ENCODE peak calls at places on chromosome 6, in ten cellular contexts. One of them, this sample, is unnamed.

GRCh38 chr6:142112451-142113061 is 20.2 kb upstream of the GJE1 start:
- DNase-seq in breast epithelium: peak; percentile 23
- DNase-seq in dorsolateral prefrontal cortex: peak; percentile 72
- DNase-seq in AG04450: peak; percentile 53
- DNase-seq in CD8-positive, alpha-beta memory T cell: peak; percentile 50
- DNase-seq in IMR-90: peak; percentile 77
- DNase-seq in cardiac muscle cell: peak; percentile 85
- DNase-seq in heart right ventricle: peak; percentile 27
- DNase-seq in CD4-positive, CD25-positive, alpha-beta regulatory T cell: peak; percentile 54
- DNase-seq in HCT116: peak; percentile 74
- DNase-seq in this sample: no peak

GRCh38 chr6:134814076-134814709 is 135.7 kb downstream of the ALDH8A1 start:
- DNase-seq in IMR-90: peak; percentile 82
- DNase-seq in CD8-positive, alpha-beta memory T cell: no peak
- DNase-seq in cardiac muscle cell: no peak
- DNase-seq in AG04450: no peak
- DNase-seq in heart right ventricle: no peak
- DNase-seq in breast epithelium: no peak
- DNase-seq in dorsolateral prefrontal cortex: no peak
- DNase-seq in CD4-positive, CD25-positive, alpha-beta regulatory T cell: no peak
- DNase-seq in HCT116: no peak
- DNase-seq in this sample: no peak

GRCh38 chr6:16683524-16684194 is 77.6 kb downstream of the ATXN1 start:
- DNase-seq in breast epithelium: peak; percentile 66
- DNase-seq in IMR-90: peak; percentile 56
- DNase-seq in AG04450: no peak
- DNase-seq in cardiac muscle cell: peak; percentile 85
- DNase-seq in CD8-positive, alpha-beta memory T cell: no peak
- DNase-seq in CD4-positive, CD25-positive, alpha-beta regulatory T cell: no peak
- DNase-seq in heart right ventricle: no peak
- DNase-seq in dorsolateral prefrontal cortex: no peak
- DNase-seq in HCT116: peak; percentile 65
- DNase-seq in this sample: no peak

GRCh38 chr6:108074057-108074358 is 533 bp downstream of the OSTM1 start:
- DNase-seq in dorsolateral prefrontal cortex: peak; percentile 16
- DNase-seq in cardiac muscle cell: no peak
- DNase-seq in breast epithelium: no peak
- DNase-seq in CD8-positive, alpha-beta memory T cell: no peak
- DNase-seq in IMR-90: peak; percentile 31
- DNase-seq in heart right ventricle: no peak
- DNase-seq in AG04450: no peak
- DNase-seq in HCT116: no peak
- DNase-seq in CD4-positive, CD25-positive, alpha-beta regulatory T cell: no peak
- DNase-seq in this sample: no peak

GRCh38 chr6:25351485-25351884 is 72.3 kb downstream of the CARMIL1 start:
- DNase-seq in breast epithelium: no peak
- DNase-seq in AG04450: no peak
- DNase-seq in IMR-90: no peak
- DNase-seq in heart right ventricle: no peak
- DNase-seq in dorsolateral prefrontal cortex: no peak
- DNase-seq in CD8-positive, alpha-beta memory T cell: no peak
- DNase-seq in HCT116: no peak
- DNase-seq in CD4-positive, CD25-positive, alpha-beta regulatory T cell: no peak
- DNase-seq in cardiac muscle cell: no peak
- DNase-seq in this sample: no peak

GRCh38 chr6:105250523-105250922 is 70.7 kb upstream of the POPDC3 start:
- DNase-seq in IMR-90: no peak
- DNase-seq in CD4-positive, CD25-positive, alpha-beta regulatory T cell: no peak
- DNase-seq in CD8-positive, alpha-beta memory T cell: no peak
- DNase-seq in dorsolateral prefrontal cortex: no peak
- DNase-seq in heart right ventricle: no peak
- DNase-seq in HCT116: no peak
- DNase-seq in AG04450: no peak
- DNase-seq in cardiac muscle cell: no peak
- DNase-seq in breast epithelium: no peak
- DNase-seq in this sample: no peak

GRCh38 chr6:63663147-63663877 is 27.7 kb downstream of the PHF3 start:
- DNase-seq in cardiac muscle cell: peak; percentile 79
- DNase-seq in breast epithelium: no peak
- DNase-seq in CD4-positive, CD25-positive, alpha-beta regulatory T cell: no peak
- DNase-seq in heart right ventricle: no peak
- DNase-seq in dorsolateral prefrontal cortex: no peak
- DNase-seq in CD8-positive, alpha-beta memory T cell: no peak
- DNase-seq in IMR-90: peak; percentile 85
- DNase-seq in AG04450: peak; percentile 11
- DNase-seq in HCT116: no peak
- DNase-seq in this sample: no peak

GRCh38 chr6:4676016-4676415 is 100.2 kb upstream of the CDYL start:
- DNase-seq in CD8-positive, alpha-beta memory T cell: no peak
- DNase-seq in CD4-positive, CD25-positive, alpha-beta regulatory T cell: no peak
- DNase-seq in IMR-90: no peak
- DNase-seq in heart right ventricle: no peak
- DNase-seq in HCT116: no peak
- DNase-seq in AG04450: no peak
- DNase-seq in breast epithelium: no peak
- DNase-seq in dorsolateral prefrontal cortex: no peak
- DNase-seq in cardiac muscle cell: no peak
- DNase-seq in this sample: no peak

GRCh38 chr6:71698698-71699097 is 187.7 kb upstream of the RIMS1 start:
- DNase-seq in cardiac muscle cell: no peak
- DNase-seq in CD8-positive, alpha-beta memory T cell: no peak
- DNase-seq in breast epithelium: no peak
- DNase-seq in HCT116: no peak
- DNase-seq in dorsolateral prefrontal cortex: no peak
- DNase-seq in heart right ventricle: no peak
- DNase-seq in IMR-90: no peak
- DNase-seq in CD4-positive, CD25-positive, alpha-beta regulatory T cell: no peak
- DNase-seq in AG04450: no peak
- DNase-seq in this sample: no peak
- H3K27ac ChIP-seq in cardiac muscle cell: no peak overlapping the region
- H3K27ac ChIP-seq in CD8-positive, alpha-beta memory T cell: no peak overlapping the region
- H3K27ac ChIP-seq in breast epithelium: no peak overlapping the region
- H3K27ac ChIP-seq in HCT116: no peak overlapping the region
- H3K27ac ChIP-seq in dorsolateral prefrontal cortex: no peak overlapping the region
- H3K27ac ChIP-seq in heart right ventricle: no peak overlapping the region
- H3K27ac ChIP-seq in IMR-90: no peak overlapping the region
- H3K27ac ChIP-seq in CD4-positive, CD25-positive, alpha-beta regulatory T cell: no peak overlapping the region
- H3K27ac ChIP-seq in AG04450: no peak overlapping the region
- H3K27ac ChIP-seq in this sample: no peak overlapping the region

GRCh38 chr6:109235639-109236038 is 140.3 kb downstream of the CEP57L1 start:
- DNase-seq in CD4-positive, CD25-positive, alpha-beta regulatory T cell: no peak
- DNase-seq in dorsolateral prefrontal cortex: no peak
- DNase-seq in heart right ventricle: no peak
- DNase-seq in HCT116: no peak
- DNase-seq in cardiac muscle cell: no peak
- DNase-seq in AG04450: no peak
- DNase-seq in CD8-positive, alpha-beta memory T cell: no peak
- DNase-seq in IMR-90: no peak
- DNase-seq in breast epithelium: no peak
- DNase-seq in this sample: no peak

GRCh38 chr6:109227646-109228045 is 132.3 kb downstream of the CEP57L1 start:
- DNase-seq in HCT116: no peak
- DNase-seq in dorsolateral prefrontal cortex: no peak
- DNase-seq in heart right ventricle: no peak
- DNase-seq in CD8-positive, alpha-beta memory T cell: no peak
- DNase-seq in breast epithelium: no peak
- DNase-seq in cardiac muscle cell: no peak
- DNase-seq in AG04450: no peak
- DNase-seq in CD4-positive, CD25-positive, alpha-beta regulatory T cell: no peak
- DNase-seq in IMR-90: no peak
- DNase-seq in this sample: no peak

GRCh38 chr6:109229536-109229935 is 134.2 kb downstream of the CEP57L1 start:
- DNase-seq in IMR-90: no peak
- DNase-seq in breast epithelium: no peak
- DNase-seq in CD4-positive, CD25-positive, alpha-beta regulatory T cell: no peak
- DNase-seq in cardiac muscle cell: no peak
- DNase-seq in dorsolateral prefrontal cortex: no peak
- DNase-seq in heart right ventricle: no peak
- DNase-seq in CD8-positive, alpha-beta memory T cell: no peak
- DNase-seq in AG04450: no peak
- DNase-seq in HCT116: no peak
- DNase-seq in this sample: no peak

GRCh38 chr6:109226353-109226752 is 131.0 kb downstream of the CEP57L1 start:
- DNase-seq in AG04450: no peak
- DNase-seq in IMR-90: no peak
- DNase-seq in cardiac muscle cell: no peak
- DNase-seq in HCT116: no peak
- DNase-seq in heart right ventricle: no peak
- DNase-seq in CD8-positive, alpha-beta memory T cell: no peak
- DNase-seq in dorsolateral prefrontal cortex: no peak
- DNase-seq in CD4-positive, CD25-positive, alpha-beta regulatory T cell: no peak
- DNase-seq in breast epithelium: no peak
- DNase-seq in this sample: no peak

DNA sequence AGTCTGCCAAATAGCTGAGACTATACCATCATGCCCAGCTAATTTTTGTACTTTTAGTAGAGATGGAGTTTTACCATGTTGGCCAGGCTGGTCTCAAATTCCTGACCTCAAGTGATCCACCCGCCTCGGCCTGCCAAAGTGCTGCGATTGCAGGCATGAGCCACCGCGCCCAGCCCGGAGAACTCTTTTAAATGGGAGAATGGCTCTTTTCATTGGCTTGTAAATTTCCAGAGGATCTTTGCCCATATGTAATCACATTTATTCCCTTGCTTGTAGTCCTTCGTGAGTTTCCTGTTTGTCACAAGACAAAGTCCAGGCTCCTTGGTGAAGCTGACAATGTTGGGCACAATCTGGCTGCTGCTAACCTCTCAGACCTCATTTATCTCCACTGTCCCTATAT is 135.1 kb downstream of the CEP57L1 start:
- DNase-seq in CD4-positive, CD25-positive, alpha-beta regulatory T cell: no peak
- DNase-seq in dorsolateral prefrontal cortex: no peak
- DNase-seq in cardiac muscle cell: no peak
- DNase-seq in IMR-90: no peak
- DNase-seq in AG04450: no peak
- DNase-seq in breast epithelium: no peak
- DNase-seq in HCT116: no peak
- DNase-seq in heart right ventricle: no peak
- DNase-seq in CD8-positive, alpha-beta memory T cell: no peak
- DNase-seq in this sample: peak; percentile 42
- H3K4me3 ChIP-seq in CD4-positive, CD25-positive, alpha-beta regulatory T cell: no peak overlapping the region
- H3K4me3 ChIP-seq in dorsolateral prefrontal cortex: no peak overlapping the region
- H3K4me3 ChIP-seq in cardiac muscle cell: no peak overlapping the region
- H3K4me3 ChIP-seq in IMR-90: no peak overlapping the region
- H3K4me3 ChIP-seq in AG04450: no peak overlapping the region
- H3K4me3 ChIP-seq in breast epithelium: no peak overlapping the region
- H3K4me3 ChIP-seq in HCT116: no peak overlapping the region
- H3K4me3 ChIP-seq in heart right ventricle: no peak overlapping the region
- H3K4me3 ChIP-seq in CD8-positive, alpha-beta memory T cell: no peak overlapping the region
- H3K4me3 ChIP-seq in this sample: no peak overlapping the region

GRCh38 chr6:157494132-157494705 is 113.2 kb downstream of the ZDHHC14 start:
- DNase-seq in HCT116: no peak
- DNase-seq in breast epithelium: no peak
- DNase-seq in heart right ventricle: no peak
- DNase-seq in cardiac muscle cell: no peak
- DNase-seq in IMR-90: no peak
- DNase-seq in CD8-positive, alpha-beta memory T cell: no peak
- DNase-seq in AG04450: no peak
- DNase-seq in CD4-positive, CD25-positive, alpha-beta regulatory T cell: no peak
- DNase-seq in dorsolateral prefrontal cortex: no peak
- DNase-seq in this sample: no peak

GRCh38 chr6:157497579-157497978 is 116.6 kb downstream of the ZDHHC14 start:
- DNase-seq in cardiac muscle cell: no peak
- DNase-seq in breast epithelium: no peak
- DNase-seq in heart right ventricle: no peak
- DNase-seq in AG04450: no peak
- DNase-seq in CD8-positive, alpha-beta memory T cell: no peak
- DNase-seq in CD4-positive, CD25-positive, alpha-beta regulatory T cell: no peak
- DNase-seq in HCT116: no peak
- DNase-seq in dorsolateral prefrontal cortex: no peak
- DNase-seq in IMR-90: no peak
- DNase-seq in this sample: no peak

GRCh38 chr6:157498817-157499216 is 117.8 kb downstream of the ZDHHC14 start:
- DNase-seq in HCT116: no peak
- DNase-seq in CD4-positive, CD25-positive, alpha-beta regulatory T cell: no peak
- DNase-seq in cardiac muscle cell: no peak
- DNase-seq in dorsolateral prefrontal cortex: no peak
- DNase-seq in CD8-positive, alpha-beta memory T cell: no peak
- DNase-seq in IMR-90: no peak
- DNase-seq in heart right ventricle: no peak
- DNase-seq in AG04450: no peak
- DNase-seq in breast epithelium: no peak
- DNase-seq in this sample: no peak

GRCh38 chr6:157493576-157493975 is 112.6 kb downstream of the ZDHHC14 start:
- DNase-seq in AG04450: no peak
- DNase-seq in CD8-positive, alpha-beta memory T cell: no peak
- DNase-seq in HCT116: no peak
- DNase-seq in dorsolateral prefrontal cortex: no peak
- DNase-seq in cardiac muscle cell: no peak
- DNase-seq in breast epithelium: no peak
- DNase-seq in CD4-positive, CD25-positive, alpha-beta regulatory T cell: no peak
- DNase-seq in IMR-90: no peak
- DNase-seq in heart right ventricle: no peak
- DNase-seq in this sample: peak; percentile 35

DNA sequence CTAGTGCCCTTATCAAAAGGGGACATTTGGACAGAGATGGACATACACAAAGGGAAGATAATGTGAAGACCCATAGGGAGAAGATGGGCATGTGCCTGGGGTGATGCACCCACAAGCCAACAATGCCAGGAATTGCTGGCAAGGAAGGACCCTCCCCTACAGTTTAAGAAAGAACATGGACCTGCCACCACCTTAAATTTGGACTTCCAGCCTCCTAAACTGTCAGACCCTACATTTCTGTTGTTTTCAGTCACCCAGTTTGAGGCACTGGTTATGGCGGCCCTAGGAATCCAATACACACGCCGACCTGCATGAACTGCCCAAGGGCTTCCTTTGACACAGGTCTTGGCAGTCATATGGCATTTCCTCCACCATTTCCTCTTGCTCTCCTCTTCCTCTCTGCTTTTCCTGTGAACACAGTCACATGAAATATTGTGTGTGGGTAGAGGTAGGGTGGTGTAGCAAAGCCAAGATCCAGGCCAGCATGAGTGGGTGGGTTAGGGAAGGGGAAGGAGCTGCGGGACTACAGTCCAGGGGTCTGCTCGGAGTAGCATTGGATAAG is 115.6 kb downstream of the ZDHHC14 start:
- DNase-seq in breast epithelium: no peak
- DNase-seq in heart right ventricle: no peak
- DNase-seq in CD8-positive, alpha-beta memory T cell: no peak
- DNase-seq in IMR-90: no peak
- DNase-seq in AG04450: no peak
- DNase-seq in dorsolateral prefrontal cortex: no peak
- DNase-seq in cardiac muscle cell: no peak
- DNase-seq in HCT116: no peak
- DNase-seq in CD4-positive, CD25-positive, alpha-beta regulatory T cell: no peak
- DNase-seq in this sample: no peak
- H3K27ac ChIP-seq in breast epithelium: no peak overlapping the region
- H3K27ac ChIP-seq in heart right ventricle: no peak overlapping the region
- H3K27ac ChIP-seq in CD8-positive, alpha-beta memory T cell: no peak overlapping the region
- H3K27ac ChIP-seq in IMR-90: no peak overlapping the region
- H3K27ac ChIP-seq in AG04450: no peak overlapping the region
- H3K27ac ChIP-seq in dorsolateral prefrontal cortex: no peak overlapping the region
- H3K27ac ChIP-seq in cardiac muscle cell: no peak overlapping the region
- H3K27ac ChIP-seq in HCT116: no peak overlapping the region
- H3K27ac ChIP-seq in CD4-positive, CD25-positive, alpha-beta regulatory T cell: no peak overlapping the region
- H3K27ac ChIP-seq in this sample: no peak overlapping the region

GRCh38 chr6:116512155-116512559 is 718 bp downstream of the CALHM5 start:
- DNase-seq in CD4-positive, CD25-positive, alpha-beta regulatory T cell: no peak
- DNase-seq in cardiac muscle cell: peak; percentile 45
- DNase-seq in IMR-90: no peak
- DNase-seq in dorsolateral prefrontal cortex: no peak
- DNase-seq in breast epithelium: no peak
- DNase-seq in CD8-positive, alpha-beta memory T cell: no peak
- DNase-seq in HCT116: no peak
- DNase-seq in AG04450: no peak
- DNase-seq in heart right ventricle: no peak
- DNase-seq in this sample: no peak

GRCh38 chr6:116513224-116513875 is 1.9 kb downstream of the CALHM5 start:
- DNase-seq in HCT116: no peak
- DNase-seq in AG04450: no peak
- DNase-seq in dorsolateral prefrontal cortex: no peak
- DNase-seq in breast epithelium: no peak
- DNase-seq in CD8-positive, alpha-beta memory T cell: no peak
- DNase-seq in IMR-90: no peak
- DNase-seq in heart right ventricle: no peak
- DNase-seq in CD4-positive, CD25-positive, alpha-beta regulatory T cell: no peak
- DNase-seq in cardiac muscle cell: no peak
- DNase-seq in this sample: no peak

GRCh38 chr6:116511424-116512131 is at the start of gene CALHM5:
- DNase-seq in AG04450: peak; percentile 78
- DNase-seq in breast epithelium: no peak
- DNase-seq in dorsolateral prefrontal cortex: no peak
- DNase-seq in heart right ventricle: peak; percentile 43
- DNase-seq in CD8-positive, alpha-beta memory T cell: no peak
- DNase-seq in HCT116: peak; percentile 58
- DNase-seq in IMR-90: peak; percentile 94
- DNase-seq in cardiac muscle cell: peak; percentile 94
- DNase-seq in CD4-positive, CD25-positive, alpha-beta regulatory T cell: no peak
- DNase-seq in this sample: no peak

GRCh38 chr6:116514103-116514502 is 2.7 kb downstream of the CALHM5 start:
- DNase-seq in CD4-positive, CD25-positive, alpha-beta regulatory T cell: no peak
- DNase-seq in CD8-positive, alpha-beta memory T cell: no peak
- DNase-seq in AG04450: no peak
- DNase-seq in dorsolateral prefrontal cortex: no peak
- DNase-seq in breast epithelium: no peak
- DNase-seq in cardiac muscle cell: no peak
- DNase-seq in IMR-90: no peak
- DNase-seq in HCT116: no peak
- DNase-seq in heart right ventricle: no peak
- DNase-seq in this sample: no peak

DNA sequence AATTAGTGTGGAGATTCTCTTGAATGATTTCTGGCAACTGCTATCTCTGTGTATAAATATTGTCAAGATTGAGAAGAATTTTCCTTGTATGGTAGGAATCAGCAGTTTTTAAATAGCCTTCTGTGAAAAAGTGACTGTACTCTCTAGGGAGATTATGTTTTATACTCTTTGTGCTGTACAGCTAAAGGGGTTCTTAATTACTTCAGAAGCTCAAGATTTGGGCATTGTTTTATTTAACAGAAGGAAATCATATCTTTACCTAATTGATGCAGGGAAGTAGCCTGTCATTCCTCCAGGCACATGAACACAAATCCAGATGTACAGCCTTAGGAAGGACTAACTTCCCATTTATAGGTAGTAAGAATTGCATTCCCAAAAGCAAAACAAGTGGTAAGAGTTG is 1.3 kb downstream of the CALHM5 start:
- DNase-seq in AG04450: no peak
- DNase-seq in breast epithelium: no peak
- DNase-seq in HCT116: no peak
- DNase-seq in dorsolateral prefrontal cortex: no peak
- DNase-seq in CD8-positive, alpha-beta memory T cell: no peak
- DNase-seq in IMR-90: no peak
- DNase-seq in cardiac muscle cell: no peak
- DNase-seq in CD4-positive, CD25-positive, alpha-beta regulatory T cell: no peak
- DNase-seq in heart right ventricle: no peak
- DNase-seq in this sample: no peak
- H3K4me3 ChIP-seq in AG04450: peak overlapping the region; percentile 66
- H3K4me3 ChIP-seq in breast epithelium: peak overlapping the region; percentile 33
- H3K4me3 ChIP-seq in HCT116: no peak overlapping the region
- H3K4me3 ChIP-seq in dorsolateral prefrontal cortex: peak overlapping the region; percentile 10
- H3K4me3 ChIP-seq in CD8-positive, alpha-beta memory T cell: no peak overlapping the region
- H3K4me3 ChIP-seq in IMR-90: peak overlapping the region; percentile 51
- H3K4me3 ChIP-seq in cardiac muscle cell: no peak overlapping the region
- H3K4me3 ChIP-seq in CD4-positive, CD25-positive, alpha-beta regulatory T cell: no peak overlapping the region
- H3K4me3 ChIP-seq in heart right ventricle: peak overlapping the region; percentile 56
- H3K4me3 ChIP-seq in this sample: peak overlapping the region; percentile 47